ENCODE peak calls at places on chromosomes 1 and 21, in five cellular contexts. M is hepatocyte; B is CD8-positive, alpha-beta T cell; Q is mesendoderm; D is H7. X is an unnamed sample. For H3K27me3 and H3K36me3, the result is how much of the 10 kb centered on the place peaks cover.

GRCh38 chr1:169309178-169310166 is 58.1 kb downstream of the NME7 start:
- DNase-seq in M (no peak), B (no peak), D (no peak), Q (no peak), X (peak)

GRCh38 chr1:82086739-82087138 is 286.0 kb downstream of the ADGRL2 start:
- DNase-seq in B (no peak), M (no peak), Q (peak), D (no peak), X (no peak)

GRCh38 chr21:42313501-42313969 is 1.7 kb downstream of the TFF3 start:
- DNase-seq in D (peak), M (no peak), Q (peak), B (no peak), X (no peak)

GRCh38 chr1:221708987-221709386 is 32.9 kb downstream of the DUSP10 start:
- DNase-seq in D (no peak), Q (peak), M (peak), B (no peak), X (peak)

GRCh38 chr1:22851517-22851916 is 121.1 kb downstream of the LACTBL1 start:
- DNase-seq in M (no peak), D (no peak), Q (no peak), B (no peak), X (no peak)

GRCh38 chr1:202223110-202223834 is 29.7 kb downstream of the LGR6 start:
- DNase-seq in M (no peak), D (no peak), B (no peak), Q (no peak), X (no peak)

GRCh38 chr1:169890761-169891538 is 2.7 kb downstream of the SCYL3 start:
- DNase-seq in Q (peak), D (peak), M (peak), B (no peak), X (no peak)

GRCh38 chr1:85609976-85610375 is 29.4 kb downstream of the CCN1 start:
- DNase-seq in D (no peak), Q (no peak), M (no peak), B (no peak), X (no peak)

GRCh38 chr1:8962812-8963669 is 17.4 kb downstream of the CA6 start:
- DNase-seq in Q (peak), M (peak), B (peak), D (peak), X (peak)

GRCh38 chr1:119774746-119775495 is 6.2 kb upstream of the HMGCS2 start:
- DNase-seq in B (no peak), M (peak), D (no peak), Q (no peak), X (no peak)

GRCh38 chr1:219812491-219813221 is 115.7 kb downstream of the SLC30A10 start:
- DNase-seq in M (peak), B (no peak), Q (peak), D (peak), X (no peak)

GRCh38 chr1:23980725-23981063 is 567 bp upstream of the SRSF10 start:
- DNase-seq in B (peak), D (peak), Q (peak), M (peak), X (peak)

GRCh38 chr1:218294531-218294930 is 9.4 kb downstream of the RRP15 start:
- DNase-seq in M (no peak), B (no peak), D (no peak), Q (peak), X (no peak)

GRCh38 chr1:49765034-49765433 is 258.7 kb downstream of the AGBL4 start:
- DNase-seq in M (no peak), D (no peak), Q (peak), B (no peak), X (no peak)

GRCh38 chr1:20446796-20447195 is 39.2 kb downstream of the CAMK2N1 start:
- DNase-seq in B (no peak), M (no peak), Q (no peak), D (no peak), X (no peak)

GRCh38 chr21:15520811-15521643 is 208.8 kb upstream of the USP25 start:
- DNase-seq in D (peak), B (no peak), M (peak), Q (peak), X (no peak)

GRCh38 chr21:31334648-31335121 is 9.4 kb downstream of the TIAM1 start:
- DNase-seq in B (no peak), M (no peak), D (no peak), Q (no peak), X (no peak)

DNA sequence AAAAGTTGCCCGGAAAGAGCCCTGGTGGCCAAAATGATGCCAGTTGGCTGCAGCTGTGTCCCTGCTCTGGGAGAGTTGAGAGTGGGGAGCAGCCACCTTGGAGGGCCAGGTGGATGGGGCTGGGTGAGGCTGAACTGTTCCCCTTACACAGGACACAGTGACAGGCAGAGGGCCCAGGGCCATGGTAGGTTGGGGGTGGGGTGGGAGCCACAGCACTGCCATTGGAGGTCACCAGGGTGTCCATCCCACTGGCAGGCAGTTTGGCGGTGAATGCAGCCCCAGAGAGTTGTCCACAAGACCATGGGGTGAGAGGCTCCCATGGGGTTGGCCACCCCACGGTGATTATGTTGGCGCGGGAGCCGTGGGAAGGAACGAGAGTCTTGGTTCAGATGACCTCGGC is 87.7 kb downstream of the POFUT2 start:
- DNase-seq in B (no peak), D (no peak), M (no peak), Q (no peak), X (no peak)
- H3K27me3 ChIP-seq in B (under half), D (under half), M (under half), Q (under half), X (under half)

GRCh38 chr1:91121366-91121765 is 99.5 kb upstream of the ZNF644 start:
- DNase-seq in M (peak), B (no peak), Q (no peak), D (no peak), X (no peak)

GRCh38 chr1:91120915-91121314 is 99.1 kb upstream of the ZNF644 start:
- DNase-seq in M (peak), D (no peak), Q (peak), B (no peak), X (no peak)

GRCh38 chr1:91122106-91122717 is 100.4 kb upstream of the ZNF644 start:
- DNase-seq in D (no peak), Q (no peak), B (no peak), M (no peak), X (no peak)

GRCh38 chr1:91123319-91123718 is 101.5 kb upstream of the ZNF644 start:
- DNase-seq in D (no peak), B (no peak), M (no peak), Q (no peak), X (no peak)

DNA sequence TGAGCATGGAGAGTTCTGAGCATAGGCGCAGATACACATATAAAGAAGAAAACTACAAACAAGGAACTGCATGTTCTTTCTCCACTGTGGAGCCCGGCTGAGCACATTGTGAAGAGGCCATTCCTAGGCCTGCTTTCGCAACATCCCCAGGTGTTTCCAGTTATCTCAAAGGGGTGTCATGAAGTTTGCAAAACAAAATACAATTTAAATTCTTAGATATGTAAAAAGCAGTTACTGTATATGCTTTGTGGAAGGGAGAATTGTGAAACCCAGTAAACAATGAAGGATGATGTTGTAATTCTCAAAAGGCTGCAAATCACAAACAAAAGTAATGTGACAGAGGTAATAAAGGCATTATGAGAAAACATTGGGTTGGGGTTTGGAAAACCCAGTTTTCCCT is 98.6 kb upstream of the ZNF644 start:
- DNase-seq in D (peak), Q (peak), B (no peak), M (peak), X (no peak)
- H3K4me3 ChIP-seq in D (no peak), Q (no peak), B (no peak), M (no peak), X (no peak)

DNA sequence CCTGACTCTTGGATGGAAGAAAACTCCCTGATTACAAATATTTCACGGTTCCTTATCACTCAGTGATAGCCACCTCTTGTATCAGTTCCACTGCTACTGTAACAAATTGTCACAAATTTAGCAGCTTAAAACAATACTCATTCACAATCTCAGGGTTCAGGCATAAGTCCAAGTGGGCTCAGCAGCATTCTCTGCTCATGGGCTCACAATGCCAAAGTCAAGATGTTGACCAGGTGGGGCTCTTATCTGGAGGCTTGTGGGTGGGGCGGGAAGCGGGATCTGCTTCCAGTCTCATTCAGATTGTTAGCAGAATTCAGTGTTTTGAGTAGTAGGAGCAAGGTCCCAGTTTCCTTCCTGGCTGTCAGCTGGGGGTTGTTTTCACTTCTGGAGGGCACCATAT is 137.3 kb upstream of the FAM78B start:
- DNase-seq in M (no peak), B (no peak), D (no peak), Q (peak), X (no peak)
- H3K36me3 ChIP-seq in M (under half), B (under half), D (under half), Q (under half), X (under half)

GRCh38 chr1:226548281-226549093 is at the start of gene STUM:
- DNase-seq in M (peak), B (peak), D (peak), Q (peak), X (no peak)
- H3K27me3 ChIP-seq in M (under half), B (under half), D (under half), Q (under half), X (under half)

GRCh38 chr1:154178856-154179811 is 12.8 kb downstream of the TPM3 start:
- DNase-seq in B (no peak), D (peak), M (peak), Q (peak), X (no peak)
- H3K4me3 ChIP-seq in B (peak), D (no peak), M (peak), Q (no peak), X (no peak)

DNA sequence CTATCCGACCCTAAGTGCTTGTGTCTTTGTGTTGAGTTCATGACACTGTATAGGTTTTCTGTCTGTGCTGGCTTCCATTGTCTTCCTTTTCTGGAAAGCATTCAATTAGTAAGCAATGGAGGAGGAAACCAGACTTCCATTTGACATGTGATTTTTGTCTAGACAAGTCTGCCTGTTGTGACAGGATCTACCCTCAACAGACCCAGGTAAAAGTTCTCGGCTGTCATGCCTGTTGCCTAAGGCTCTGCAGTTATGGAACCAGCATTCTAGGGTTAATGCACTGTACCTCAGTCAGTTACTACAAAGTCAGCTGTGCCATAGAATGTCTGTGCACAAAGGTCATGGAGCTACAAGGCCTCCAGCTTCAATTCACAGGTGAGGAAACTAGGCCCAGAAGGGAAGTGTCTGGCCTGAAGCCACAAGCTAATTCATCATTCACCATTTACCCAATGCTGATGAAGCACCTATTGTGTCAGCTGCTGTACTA is 72.4 kb downstream of the PLPP3 start:
- DNase-seq in B (no peak), Q (no peak), D (no peak), M (no peak), X (no peak)
- H3K36me3 ChIP-seq in B (under half), Q (under half), D (under half), M (under half), X (under half)

DNA sequence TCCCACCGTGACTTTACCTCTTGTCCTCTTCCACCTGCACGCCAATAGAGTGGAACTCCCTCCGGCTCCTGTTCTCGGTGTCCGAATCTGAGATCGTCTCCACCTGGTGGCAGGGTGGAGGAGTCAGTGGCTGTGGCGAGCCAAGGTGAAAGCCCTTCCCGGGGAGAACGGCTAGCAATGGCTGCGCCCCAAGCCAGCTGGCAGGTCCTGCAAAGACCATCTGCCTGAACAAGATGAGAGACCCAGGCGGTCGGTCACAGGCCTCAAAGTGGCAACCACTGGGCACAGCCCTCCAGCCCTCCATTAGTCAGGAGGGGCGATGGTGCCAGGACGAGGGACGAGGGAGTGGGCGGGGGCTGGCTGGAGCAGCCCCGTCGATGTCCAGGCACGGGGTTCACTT is 25.4 kb upstream of the SMIM12 start:
- DNase-seq in Q (peak), D (peak), M (no peak), B (peak), X (no peak)
- H3K27me3 ChIP-seq in Q (under half), D (under half), M (under half), B (under half), X (under half)